ENCODE peak calls at places on chromosomes 11 and 22, in four cellular contexts. One of them, this sample, is unnamed.

GRCh38 chr11:1222491-1223345 is at the start of gene MUC5B:
- DNase-seq in heart left ventricle: no peak
- DNase-seq in heart right ventricle: peak
- DNase-seq in tibial artery: peak
- DNase-seq in this sample: no peak

GRCh38 chr11:123145220-123145619 is 49.8 kb downstream of the CLMP start:
- DNase-seq in heart left ventricle: no peak
- DNase-seq in heart right ventricle: no peak
- DNase-seq in tibial artery: no peak
- DNase-seq in this sample: no peak

GRCh38 chr11:32374261-32374711 is 61.1 kb downstream of the WT1 start:
- DNase-seq in heart left ventricle: peak
- DNase-seq in heart right ventricle: no peak
- DNase-seq in tibial artery: no peak
- DNase-seq in this sample: no peak

GRCh38 chr11:2719831-2720603 is 20.2 kb upstream of the KCNQ1OT1 start:
- DNase-seq in heart left ventricle: no peak
- DNase-seq in heart right ventricle: peak
- DNase-seq in tibial artery: no peak
- DNase-seq in this sample: no peak

GRCh38 chr22:41524809-41525449 is 19.3 kb downstream of the POLR3H start:
- DNase-seq in heart left ventricle: no peak
- DNase-seq in heart right ventricle: no peak
- DNase-seq in tibial artery: peak
- DNase-seq in this sample: no peak

GRCh38 chr22:29202231-29203192 is 3.2 kb upstream of the EMID1 start:
- DNase-seq in heart left ventricle: peak
- DNase-seq in heart right ventricle: peak
- DNase-seq in tibial artery: no peak
- DNase-seq in this sample: no peak

GRCh38 chr11:122246885-122247284 is 130.9 kb upstream of the BLID start:
- DNase-seq in heart left ventricle: no peak
- DNase-seq in heart right ventricle: no peak
- DNase-seq in tibial artery: no peak
- DNase-seq in this sample: no peak

GRCh38 chr11:58006940-58007339 is 16.7 kb upstream of the OR9Q1 start:
- DNase-seq in heart left ventricle: no peak
- DNase-seq in heart right ventricle: no peak
- DNase-seq in tibial artery: no peak
- DNase-seq in this sample: peak

GRCh38 chr11:126158054-126158791 is 53.2 kb downstream of the RPUSD4 start:
- DNase-seq in heart left ventricle: no peak
- DNase-seq in heart right ventricle: no peak
- DNase-seq in tibial artery: no peak
- DNase-seq in this sample: no peak

GRCh38 chr22:46619830-46620501 is at the start of gene GRAMD4:
- DNase-seq in heart left ventricle: peak
- DNase-seq in heart right ventricle: peak
- DNase-seq in tibial artery: no peak
- DNase-seq in this sample: no peak

GRCh38 chr11:12592283-12592682 is 81.9 kb upstream of the TEAD1 start:
- DNase-seq in heart left ventricle: no peak
- DNase-seq in heart right ventricle: no peak
- DNase-seq in tibial artery: no peak
- DNase-seq in this sample: no peak

GRCh38 chr11:44680982-44681597 is 45.7 kb upstream of the TSPAN18 start:
- DNase-seq in heart left ventricle: no peak
- DNase-seq in heart right ventricle: no peak
- DNase-seq in tibial artery: no peak
- DNase-seq in this sample: peak

GRCh38 chr22:49263101-49263500 is 564.6 kb downstream of the BRD1 start:
- DNase-seq in heart left ventricle: no peak
- DNase-seq in heart right ventricle: no peak
- DNase-seq in tibial artery: peak
- DNase-seq in this sample: no peak

GRCh38 chr11:34890812-34891211 is 25.4 kb downstream of the APIP start:
- DNase-seq in heart left ventricle: no peak
- DNase-seq in heart right ventricle: no peak
- DNase-seq in tibial artery: no peak
- DNase-seq in this sample: no peak

GRCh38 chr22:44669725-44670027 is 32.3 kb upstream of the PRR5 start:
- DNase-seq in heart left ventricle: no peak
- DNase-seq in heart right ventricle: no peak
- DNase-seq in tibial artery: no peak
- DNase-seq in this sample: no peak

GRCh38 chr22:44668886-44669724 is 32.9 kb upstream of the PRR5 start:
- DNase-seq in heart left ventricle: no peak
- DNase-seq in heart right ventricle: peak
- DNase-seq in tibial artery: peak
- DNase-seq in this sample: no peak

GRCh38 chr22:44667829-44668189 is 34.2 kb upstream of the PRR5 start:
- DNase-seq in heart left ventricle: no peak
- DNase-seq in heart right ventricle: no peak
- DNase-seq in tibial artery: no peak
- DNase-seq in this sample: no peak

GRCh38 chr22:44667276-44667675 is 34.7 kb upstream of the PRR5 start:
- DNase-seq in heart left ventricle: no peak
- DNase-seq in heart right ventricle: no peak
- DNase-seq in tibial artery: no peak
- DNase-seq in this sample: no peak

DNA sequence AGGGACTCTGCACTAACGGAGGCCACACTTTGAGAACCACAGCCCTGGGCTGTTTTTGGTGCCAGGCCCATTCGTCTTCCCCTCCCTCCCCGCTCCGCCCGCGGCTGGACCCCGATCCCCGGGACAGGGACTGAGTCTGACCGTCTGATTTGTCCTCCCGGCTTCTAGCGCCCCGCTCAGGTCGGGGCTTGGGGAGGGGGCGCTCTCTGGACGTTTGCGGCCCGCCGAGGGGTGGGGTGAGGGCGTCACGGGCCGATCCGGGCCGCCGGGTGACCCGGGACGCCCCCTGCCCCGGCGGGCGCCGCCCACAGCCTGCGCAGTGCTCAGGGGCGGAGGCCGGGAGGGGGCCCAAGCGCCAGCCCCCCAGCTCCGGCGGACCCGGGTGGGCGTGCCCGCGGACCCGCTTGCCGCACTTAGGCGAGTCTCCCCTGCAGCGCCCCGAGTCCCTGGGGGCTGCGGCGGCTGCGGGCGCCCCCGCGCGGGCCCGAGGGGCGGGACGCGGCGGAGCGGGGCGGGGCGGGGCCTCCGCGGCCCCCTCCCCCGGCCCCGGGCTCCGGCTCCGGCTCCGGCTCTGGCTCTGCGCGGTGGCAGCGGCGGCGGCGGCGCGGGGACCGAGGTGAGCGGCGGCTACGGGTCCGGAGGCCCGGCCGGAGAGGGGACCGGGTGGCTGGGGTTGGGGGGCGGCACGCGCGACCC is 33.7 kb upstream of the PRR5 start:
- DNase-seq in heart left ventricle: no peak
- DNase-seq in heart right ventricle: peak
- DNase-seq in tibial artery: no peak
- DNase-seq in this sample: no peak
- TF ChIP-seq CTCF in heart left ventricle: no peak
- TF ChIP-seq CTCF in heart right ventricle: no peak
- TF ChIP-seq CTCF in tibial artery: no peak
- TF ChIP-seq CTCF in this sample: no peak

GRCh38 chr11:24373516-24373915 is 123.3 kb upstream of the LUZP2 start:
- DNase-seq in heart left ventricle: no peak
- DNase-seq in heart right ventricle: no peak
- DNase-seq in tibial artery: no peak
- DNase-seq in this sample: no peak

GRCh38 chr11:24372491-24372890 is 124.4 kb upstream of the LUZP2 start:
- DNase-seq in heart left ventricle: no peak
- DNase-seq in heart right ventricle: no peak
- DNase-seq in tibial artery: no peak
- DNase-seq in this sample: no peak

GRCh38 chr11:24375896-24376295 is 121.0 kb upstream of the LUZP2 start:
- DNase-seq in heart left ventricle: no peak
- DNase-seq in heart right ventricle: no peak
- DNase-seq in tibial artery: no peak
- DNase-seq in this sample: no peak

DNA sequence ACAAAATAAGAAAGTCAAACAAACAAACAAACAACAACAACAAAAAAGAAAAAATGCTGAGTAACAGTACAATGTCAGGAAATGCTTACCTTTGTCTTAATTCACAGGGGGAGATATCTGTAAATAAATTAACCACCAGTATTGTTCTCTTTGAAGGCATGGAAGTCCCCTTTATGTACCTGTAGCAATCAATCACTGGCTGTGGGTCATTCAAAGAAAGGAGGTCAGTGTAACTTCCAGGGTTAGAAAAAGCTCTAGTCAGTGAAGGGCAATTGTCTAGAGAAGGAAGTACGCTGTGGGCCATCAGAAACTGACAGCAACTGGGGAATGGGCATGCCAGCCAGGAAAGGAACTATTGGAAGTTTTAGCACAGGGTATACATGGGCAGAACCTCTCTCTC is 121.5 kb upstream of the LUZP2 start:
- DNase-seq in heart left ventricle: no peak
- DNase-seq in heart right ventricle: no peak
- DNase-seq in tibial artery: no peak
- DNase-seq in this sample: no peak
- H3K27ac ChIP-seq in heart left ventricle: no peak
- H3K27ac ChIP-seq in heart right ventricle: no peak
- H3K27ac ChIP-seq in tibial artery: no peak
- H3K27ac ChIP-seq in this sample: no peak

DNA sequence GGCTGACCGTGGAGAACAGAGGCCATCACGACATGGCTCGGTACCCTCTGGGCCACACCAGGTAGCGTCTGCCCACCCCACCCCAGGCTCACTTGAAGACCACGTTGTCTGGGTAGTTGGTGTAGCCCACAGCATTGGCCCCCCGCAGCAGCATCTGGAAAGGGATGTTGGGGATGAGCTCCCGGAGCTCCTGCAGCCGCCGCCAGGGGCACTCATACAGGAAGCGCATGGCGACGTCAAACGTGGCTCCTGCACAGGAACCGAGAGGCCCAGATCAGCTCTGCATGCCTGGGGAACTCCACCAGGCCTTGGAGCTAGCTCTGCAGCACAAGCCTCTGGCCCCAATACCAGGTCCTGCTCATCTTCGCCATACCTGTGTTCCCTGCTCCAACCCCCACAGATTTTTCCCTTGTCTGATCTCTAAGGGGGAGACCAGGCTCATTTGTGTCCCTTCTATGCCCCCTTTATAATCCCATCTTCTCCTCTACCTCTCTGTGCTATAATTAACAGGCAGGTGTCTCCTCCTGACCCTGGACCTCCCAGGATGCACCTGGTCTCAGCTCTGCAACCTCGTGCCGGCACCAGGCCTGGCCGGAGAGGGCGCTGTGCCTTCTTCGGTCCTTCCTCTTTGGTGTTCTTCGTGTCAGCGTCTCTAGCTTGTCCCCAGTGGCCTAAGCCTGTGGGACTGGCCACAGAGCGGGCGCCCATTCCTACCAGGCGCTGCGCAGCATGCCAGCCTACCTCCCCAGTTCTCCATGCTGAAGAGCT is 5.0 kb upstream of the LRFN4 start:
- DNase-seq in heart left ventricle: no peak
- DNase-seq in heart right ventricle: no peak
- DNase-seq in tibial artery: peak
- DNase-seq in this sample: no peak
- TF ChIP-seq CTCF in heart left ventricle: no peak
- TF ChIP-seq CTCF in heart right ventricle: no peak
- TF ChIP-seq CTCF in tibial artery: no peak
- TF ChIP-seq CTCF in this sample: no peak

GRCh38 chr22:37862570-37863325 is 13.5 kb downstream of the EIF3L start:
- DNase-seq in heart left ventricle: no peak
- DNase-seq in heart right ventricle: no peak
- DNase-seq in tibial artery: no peak
- DNase-seq in this sample: no peak
- H3K27ac ChIP-seq in heart left ventricle: peak
- H3K27ac ChIP-seq in heart right ventricle: peak
- H3K27ac ChIP-seq in tibial artery: no peak
- H3K27ac ChIP-seq in this sample: no peak

GRCh38 chr11:117356126-117356761 is 28.6 kb downstream of the CEP164 start:
- DNase-seq in heart left ventricle: no peak
- DNase-seq in heart right ventricle: no peak
- DNase-seq in tibial artery: no peak
- DNase-seq in this sample: no peak
- TF ChIP-seq CTCF in heart left ventricle: no peak
- TF ChIP-seq CTCF in heart right ventricle: no peak
- TF ChIP-seq CTCF in tibial artery: no peak
- TF ChIP-seq CTCF in this sample: no peak

This sample was measured in keratinocyte.